ENCODE peak calls at places on chromosomes 12 and 14, in nine cellular contexts. D is Right ventricle myocardium superior, R is small intestine, V is fibroblast of pulmonary artery, M is AG08396, A is HS-5, E is aorta, J is non-pigmented ciliary epithelial cell, Z is iris pigment epithelial cell. G is an unnamed sample.
A peak's percentile ranks its signal among the peaks of the same experiment; 100 is the strongest.

GRCh38 chr12:64171715-64172114 is 50.4 kb downstream of the KICS2 start:
- DNase-seq in A (peak; percentile 73), V (peak; percentile 35), M (peak; percentile 39), D (no peak), E (no peak), R (no peak), Z (peak; percentile 52), J (no peak), G (peak; percentile 73)

GRCh38 chr14:24848427-24848826 is 201.5 kb downstream of the STXBP6 start:
- DNase-seq in A (peak; percentile 37), M (no peak), V (peak; percentile 50), Z (peak; percentile 56), D (no peak), J (peak; percentile 28), E (no peak), R (no peak), G (peak; percentile 37)

GRCh38 chr12:15679146-15679545 is 110.0 kb downstream of the EPS8 start:
- DNase-seq in D (no peak), A (peak; percentile 56), Z (peak; percentile 70), M (peak; percentile 12), E (no peak), R (no peak), V (no peak), J (no peak), G (no peak)

GRCh38 chr14:39016733-39017095 is 86.3 kb downstream of the SEC23A start:
- DNase-seq in A (no peak), E (no peak), Z (no peak), M (no peak), R (no peak), D (no peak), V (no peak), J (no peak), G (no peak)

GRCh38 chr14:33347816-33348215 is 409.1 kb downstream of the NPAS3 start:
- DNase-seq in E (no peak), V (peak; percentile 34), M (no peak), R (no peak), J (no peak), A (no peak), Z (peak; percentile 68), D (no peak), G (no peak)

GRCh38 chr12:130074661-130075406 is 87.4 kb upstream of the FZD10 start:
- DNase-seq in V (no peak), Z (no peak), E (peak; percentile 43), M (no peak), R (no peak), D (no peak), J (no peak), A (no peak), G (no peak)

GRCh38 chr12:63967358-63967757 is 122.9 kb downstream of the SRGAP1 start:
- DNase-seq in M (no peak), V (peak; percentile 62), E (no peak), R (no peak), Z (peak; percentile 70), J (no peak), D (no peak), A (peak; percentile 58), G (peak; percentile 60)

GRCh38 chr12:111444314-111444705 is 38.6 kb downstream of the SH2B3 start:
- DNase-seq in J (no peak), E (no peak), R (no peak), M (no peak), Z (no peak), A (no peak), V (no peak), D (no peak), G (peak; percentile 91)

GRCh38 chr14:69595336-69595735 is 16.1 kb upstream of the SUSD6 start:
- DNase-seq in J (no peak), R (no peak), D (no peak), V (no peak), E (no peak), Z (no peak), M (no peak), A (no peak), G (no peak)

GRCh38 chr12:128920468-128920867 is 67.2 kb downstream of the GLT1D1 start:
- DNase-seq in A (no peak), E (no peak), M (no peak), D (no peak), Z (peak; percentile 11), R (no peak), J (no peak), V (peak; percentile 18), G (peak; percentile 38)

GRCh38 chr12:7806863-7807487 is 17.8 kb downstream of the NANOG start:
- DNase-seq in M (peak; percentile 73), Z (peak; percentile 63), A (peak; percentile 65), V (peak; percentile 72), E (peak; percentile 80), D (peak; percentile 69), R (peak; percentile 72), J (peak; percentile 34), G (peak; percentile 56)